ENCODE peak calls at places on chromosomes 7 and 10, in five cellular contexts. D, A, K, I and T are unnamed samples.

GRCh38 chr7:6153646-6154541 is 118.5 kb downstream of the CYTH3 start:
- ATAC-seq in D (no peak), A (no peak), K (peak; percentile 44), I (no peak), T (peak; percentile 55)

GRCh38 chr7:50212666-50213621 is 91.6 kb upstream of the IKZF1 start:
- ATAC-seq in D (peak; percentile 31), A (peak; percentile 91), K (peak; percentile 37), I (no peak), T (peak; percentile 79)

GRCh38 chr10:113222207-113222606 is 272.2 kb downstream of the TCF7L2 start:
- ATAC-seq in D (no peak), A (no peak), K (no peak), I (no peak), T (no peak)

GRCh38 chr10:88896336-88897018 is 16.4 kb downstream of the STAMBPL1 start:
- ATAC-seq in D (peak; percentile 10), A (no peak), K (peak; percentile 50), I (no peak), T (no peak)

GRCh38 chr7:52129278-52129677 is 812.7 kb upstream of the COBL start:
- ATAC-seq in D (no peak), A (no peak), K (no peak), I (no peak), T (no peak)

GRCh38 chr10:72173267-72173634 is 42.6 kb upstream of the ANAPC16 start:
- ATAC-seq in D (no peak), A (no peak), K (no peak), I (no peak), T (no peak)

GRCh38 chr7:34158311-34158710 is 253.0 kb downstream of the BMPER start:
- ATAC-seq in D (no peak), A (no peak), K (no peak), I (no peak), T (no peak)

GRCh38 chr7:32033006-32033405 is 37.2 kb downstream of the PDE1C start:
- ATAC-seq in D (no peak), A (no peak), K (no peak), I (no peak), T (no peak)

GRCh38 chr7:134693256-134693655 is 46.6 kb downstream of the BPGM start:
- ATAC-seq in D (peak; percentile 97), A (no peak), K (no peak), I (peak; percentile 66), T (no peak)

GRCh38 chr7:133365892-133366291 is 113.0 kb downstream of the EXOC4 start:
- ATAC-seq in D (no peak), A (no peak), K (no peak), I (no peak), T (no peak)

GRCh38 chr7:105014725-105015630 is 973 bp downstream of the KMT2E start:
- ATAC-seq in D (peak; percentile 7), A (no peak), K (no peak), I (no peak), T (no peak)

GRCh38 chr7:157337316-157338149 is 729 bp downstream of the DNAJB6 start:
- ATAC-seq in D (peak; percentile 66), A (peak; percentile 58), K (peak; percentile 85), I (peak; percentile 76), T (peak; percentile 81)

GRCh38 chr10:11824825-11825224 is 1.7 kb downstream of the PROSER2 start:
- ATAC-seq in D (no peak), A (no peak), K (no peak), I (no peak), T (no peak)

GRCh38 chr10:70890917-70891431 is 2.6 kb upstream of the PCBD1 start:
- ATAC-seq in D (no peak), A (no peak), K (no peak), I (no peak), T (no peak)

GRCh38 chr7:29890251-29890650 is 83.9 kb downstream of the WIPF3 start:
- ATAC-seq in D (no peak), A (no peak), K (no peak), I (no peak), T (no peak)

GRCh38 chr7:139675127-139676110 is 102.4 kb downstream of the HIPK2 start:
- ATAC-seq in D (no peak), A (no peak), K (no peak), I (no peak), T (peak; percentile 4)

GRCh38 chr10:73641272-73642060 is at the start of gene MYOZ1:
- ATAC-seq in D (no peak), A (no peak), K (no peak), I (no peak), T (no peak)

GRCh38 chr10:86286591-86287421 is 79.8 kb downstream of the GRID1 start:
- ATAC-seq in D (no peak), A (no peak), K (no peak), I (no peak), T (peak; percentile 37)

GRCh38 chr10:59006511-59007306 is 169.7 kb upstream of the PHYHIPL start:
- ATAC-seq in D (no peak), A (no peak), K (no peak), I (no peak), T (no peak)

GRCh38 chr7:134988161-134988560 is 1.9 kb downstream of the AGBL3 start:
- ATAC-seq in D (no peak), A (no peak), K (no peak), I (no peak), T (no peak)

GRCh38 chr10:25078659-25079429 is 62.4 kb downstream of the THNSL1 start:
- ATAC-seq in D (no peak), A (no peak), K (no peak), I (no peak), T (no peak)

GRCh38 chr10:9342865-9343450 is 1288.5 kb downstream of the GATA3 start:
- ATAC-seq in D (no peak), A (no peak), K (no peak), I (no peak), T (no peak)

GRCh38 chr7:50826371-50827172 is 43.9 kb upstream of the GRB10 start:
- ATAC-seq in D (peak; percentile 99), A (no peak), K (peak; percentile 73), I (peak; percentile 98), T (no peak)

GRCh38 chr10:69901623-69902505 is 100.2 kb downstream of the COL13A1 start:
- ATAC-seq in D (peak; percentile 47), A (peak; percentile 31), K (no peak), I (peak; percentile 62), T (no peak)

GRCh38 chr10:77865585-77866324 is 60.8 kb downstream of the DLG5 start:
- ATAC-seq in D (no peak), A (no peak), K (no peak), I (no peak), T (no peak)

GRCh38 chr7:15561840-15562239 is at the start of gene AGMO:
- ATAC-seq in D (no peak), A (no peak), K (no peak), I (no peak), T (no peak)

GRCh38 chr10:130065251-130065650 is 45.4 kb downstream of the C10orf143 start:
- ATAC-seq in D (no peak), A (no peak), K (no peak), I (no peak), T (no peak)

GRCh38 chr7:431658-432111 is 88.0 kb downstream of the PDGFA start:
- ATAC-seq in D (no peak), A (no peak), K (peak; percentile 28), I (no peak), T (no peak)

GRCh38 chr10:93436577-93436976 is 45.6 kb downstream of the MYOF start:
- ATAC-seq in D (no peak), A (no peak), K (no peak), I (no peak), T (no peak)

GRCh38 chr7:151374139-151374538 is 32.5 kb downstream of the NUB1 start:
- ATAC-seq in D (no peak), A (no peak), K (no peak), I (no peak), T (no peak)